ENCODE peak calls at places on chromosomes 4 and X, in four cellular contexts. One of them, this sample, is unnamed.

GRCh38 chrX:56233682-56234081 is 1.5 kb downstream of the KLF8 start:
- DNase-seq in uterus: peak
- DNase-seq in epithelial cell of esophagus: peak
- DNase-seq in lung: peak
- DNase-seq in this sample: peak

GRCh38 chr4:41150401-41150800 is 63.9 kb downstream of the APBB2 start:
- DNase-seq in epithelial cell of esophagus: no peak
- DNase-seq in lung: no peak
- DNase-seq in uterus: no peak
- DNase-seq in this sample: no peak

GRCh38 chr4:149790172-149790907 is 25.3 kb downstream of the IQCM start:
- DNase-seq in uterus: no peak
- DNase-seq in lung: peak
- DNase-seq in epithelial cell of esophagus: peak
- DNase-seq in this sample: no peak

GRCh38 chr4:74158561-74159396 is 861 bp downstream of the MTHFD2L start:
- DNase-seq in uterus: no peak
- DNase-seq in epithelial cell of esophagus: peak
- DNase-seq in lung: no peak
- DNase-seq in this sample: peak

GRCh38 chr4:172155838-172156345 is 342.7 kb downstream of the GALNTL6 start:
- DNase-seq in uterus: no peak
- DNase-seq in epithelial cell of esophagus: no peak
- DNase-seq in lung: no peak
- DNase-seq in this sample: no peak

GRCh38 chrX:11619426-11619825 is 46.3 kb downstream of the ARHGAP6 start:
- DNase-seq in uterus: peak
- DNase-seq in epithelial cell of esophagus: peak
- DNase-seq in lung: no peak
- DNase-seq in this sample: no peak

GRCh38 chrX:125108926-125109325 is 210.7 kb upstream of the TEX13C start:
- DNase-seq in epithelial cell of esophagus: no peak
- DNase-seq in uterus: no peak
- DNase-seq in lung: no peak
- DNase-seq in this sample: no peak

GRCh38 chr4:97432551-97432950 is 710.7 kb downstream of the STPG2 start:
- DNase-seq in epithelial cell of esophagus: no peak
- DNase-seq in lung: no peak
- DNase-seq in uterus: no peak
- DNase-seq in this sample: no peak

GRCh38 chr4:17448689-17449088 is 63.2 kb downstream of the QDPR start:
- DNase-seq in uterus: no peak
- DNase-seq in lung: no peak
- DNase-seq in epithelial cell of esophagus: peak
- DNase-seq in this sample: peak

GRCh38 chr4:102196221-102196620 is 149.1 kb downstream of the SLC39A8 start:
- DNase-seq in lung: no peak
- DNase-seq in uterus: no peak
- DNase-seq in epithelial cell of esophagus: peak
- DNase-seq in this sample: no peak

GRCh38 chr4:151665022-151665421 is 95.8 kb downstream of the GATB start:
- DNase-seq in lung: no peak
- DNase-seq in uterus: no peak
- DNase-seq in epithelial cell of esophagus: no peak
- DNase-seq in this sample: no peak

GRCh38 chr4:123484291-123484926 is 87.8 kb downstream of the SPRY1 start:
- DNase-seq in uterus: no peak
- DNase-seq in lung: no peak
- DNase-seq in epithelial cell of esophagus: no peak
- DNase-seq in this sample: no peak

GRCh38 chr4:146654976-146655761 is 16.5 kb downstream of the POU4F2 start:
- DNase-seq in uterus: no peak
- DNase-seq in epithelial cell of esophagus: no peak
- DNase-seq in lung: no peak
- DNase-seq in this sample: no peak

GRCh38 chrX:10121787-10122186 is 35.0 kb upstream of the CLCN4 start:
- DNase-seq in lung: no peak
- DNase-seq in epithelial cell of esophagus: no peak
- DNase-seq in uterus: no peak
- DNase-seq in this sample: peak
- H3K4me3 ChIP-seq in lung: no peak
- H3K4me3 ChIP-seq in epithelial cell of esophagus: no peak
- H3K4me3 ChIP-seq in uterus: no peak
- H3K4me3 ChIP-seq in this sample: no peak

GRCh38 chr4:84291984-84292383 is 207.1 kb downstream of the NKX6-1 start:
- DNase-seq in lung: no peak
- DNase-seq in epithelial cell of esophagus: no peak
- DNase-seq in uterus: no peak
- DNase-seq in this sample: no peak

GRCh38 chr4:84286048-84286447 is 213.0 kb downstream of the NKX6-1 start:
- DNase-seq in lung: no peak
- DNase-seq in epithelial cell of esophagus: no peak
- DNase-seq in uterus: no peak
- DNase-seq in this sample: no peak
- TF ChIP-seq CTCF in lung: no peak
- TF ChIP-seq CTCF in epithelial cell of esophagus: no peak
- TF ChIP-seq CTCF in uterus: no peak
- TF ChIP-seq CTCF in this sample: no peak

GRCh38 chr4:139841464-139842195 is 176.0 kb downstream of the MGST2 start:
- DNase-seq in epithelial cell of esophagus: no peak
- DNase-seq in lung: no peak
- DNase-seq in uterus: no peak
- DNase-seq in this sample: no peak
- H3K4me3 ChIP-seq in epithelial cell of esophagus: no peak
- H3K4me3 ChIP-seq in lung: no peak
- H3K4me3 ChIP-seq in uterus: no peak
- H3K4me3 ChIP-seq in this sample: no peak

GRCh38 chrX:153704021-153704526 is 16.3 kb downstream of the SLC6A8 start:
- DNase-seq in epithelial cell of esophagus: peak
- DNase-seq in uterus: no peak
- DNase-seq in lung: no peak
- DNase-seq in this sample: no peak

GRCh38 chrX:153709726-153710674 is 14.2 kb downstream of the BCAP31 start:
- DNase-seq in uterus: no peak
- DNase-seq in lung: no peak
- DNase-seq in epithelial cell of esophagus: no peak
- DNase-seq in this sample: no peak

GRCh38 chrX:153708415-153708814 is 15.8 kb downstream of the BCAP31 start:
- DNase-seq in lung: peak
- DNase-seq in epithelial cell of esophagus: peak
- DNase-seq in uterus: peak
- DNase-seq in this sample: peak

GRCh38 chrX:153707406-153707805 is 16.8 kb downstream of the BCAP31 start:
- DNase-seq in lung: no peak
- DNase-seq in uterus: no peak
- DNase-seq in epithelial cell of esophagus: no peak
- DNase-seq in this sample: no peak

DNA sequence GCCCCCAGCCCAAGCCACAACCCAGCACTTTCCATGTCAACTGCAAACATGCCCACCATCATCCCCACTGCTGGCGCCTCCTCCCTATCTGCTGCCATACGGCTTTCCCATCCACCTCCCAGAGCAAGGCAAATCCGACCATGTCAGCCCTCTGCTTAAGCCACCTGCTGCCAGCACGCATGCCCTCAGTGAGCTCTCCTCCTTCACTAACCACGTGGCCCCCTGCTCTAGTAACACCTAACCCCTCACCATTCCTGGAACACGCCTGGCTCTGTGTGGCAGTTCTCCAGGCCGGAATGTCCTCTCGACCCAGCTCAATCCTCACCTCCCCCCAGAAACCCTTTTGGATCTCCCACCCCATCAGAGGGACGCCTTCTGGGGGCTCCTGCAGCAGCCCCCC is 17.4 kb downstream of the BCAP31 start:
- DNase-seq in epithelial cell of esophagus: no peak
- DNase-seq in uterus: no peak
- DNase-seq in lung: no peak
- DNase-seq in this sample: no peak
- TF ChIP-seq CTCF in epithelial cell of esophagus: no peak
- TF ChIP-seq CTCF in uterus: no peak
- TF ChIP-seq CTCF in lung: no peak
- TF ChIP-seq CTCF in this sample: no peak

GRCh38 chrX:50183891-50184290 is 16.9 kb downstream of the AKAP4 start:
- DNase-seq in lung: no peak
- DNase-seq in epithelial cell of esophagus: no peak
- DNase-seq in uterus: no peak
- DNase-seq in this sample: no peak

GRCh38 chrX:50180073-50180940 is 20.5 kb downstream of the AKAP4 start:
- DNase-seq in lung: no peak
- DNase-seq in epithelial cell of esophagus: no peak
- DNase-seq in uterus: no peak
- DNase-seq in this sample: no peak
- H3K4me3 ChIP-seq in lung: no peak
- H3K4me3 ChIP-seq in epithelial cell of esophagus: no peak
- H3K4me3 ChIP-seq in uterus: no peak
- H3K4me3 ChIP-seq in this sample: no peak

GRCh38 chrX:41412261-41413167 is 34.6 kb upstream of the NYX start:
- DNase-seq in epithelial cell of esophagus: no peak
- DNase-seq in lung: no peak
- DNase-seq in uterus: peak
- DNase-seq in this sample: no peak
- TF ChIP-seq CTCF in epithelial cell of esophagus: no peak
- TF ChIP-seq CTCF in lung: no peak
- TF ChIP-seq CTCF in uterus: no peak
- TF ChIP-seq CTCF in this sample: no peak

GRCh38 chrX:63417649-63418048 is 66.5 kb upstream of the SPIN4 start:
- DNase-seq in lung: no peak
- DNase-seq in epithelial cell of esophagus: no peak
- DNase-seq in uterus: no peak
- DNase-seq in this sample: no peak
- H3K4me3 ChIP-seq in lung: no peak
- H3K4me3 ChIP-seq in epithelial cell of esophagus: no peak
- H3K4me3 ChIP-seq in uterus: no peak
- H3K4me3 ChIP-seq in this sample: no peak

DNA sequence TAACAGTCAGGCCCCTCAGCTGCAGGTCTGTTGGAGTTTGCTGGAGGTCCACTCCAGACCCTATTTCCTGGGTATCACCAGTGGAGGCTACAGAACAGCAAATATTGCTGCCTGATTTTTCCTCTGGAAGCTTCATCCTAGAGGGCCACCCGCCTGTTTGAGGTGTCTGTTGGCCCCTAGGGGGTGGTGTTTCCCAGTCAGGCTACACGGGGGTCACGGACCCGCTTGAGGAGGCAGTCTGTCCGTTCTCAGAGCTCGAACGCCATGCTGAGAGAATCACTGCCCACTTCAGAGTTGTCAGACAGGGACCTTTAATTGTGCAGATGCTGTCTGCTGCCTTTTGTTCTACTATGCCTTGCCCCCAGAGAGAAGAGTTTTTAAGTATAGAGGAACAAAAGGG is 160.8 kb downstream of the DKK2 start:
- DNase-seq in lung: no peak
- DNase-seq in uterus: no peak
- DNase-seq in epithelial cell of esophagus: no peak
- DNase-seq in this sample: peak
- TF ChIP-seq CTCF in lung: no peak
- TF ChIP-seq CTCF in uterus: no peak
- TF ChIP-seq CTCF in epithelial cell of esophagus: no peak
- TF ChIP-seq CTCF in this sample: no peak

This sample was measured in GM12865.